ENCODE peak calls at places on chromosomes 5 and 9, in nine cellular contexts. P is RKO; E is B cell; Z is glutamatergic neuron; S is mesendoderm; B is activated CD8-positive, alpha-beta memory T cell treated with anti-CD3 and anti-CD28 coated beads for 48 hours; T is ACHN; F is KG1; Y is SHP77 treated with DMSO at 0.1 percent for 48 hours. Q is an unnamed sample.

GRCh38 chr5:146624179-146624578 is 108.2 kb upstream of the GPR151 start:
- DNase-seq in P (no peak), E (no peak), Z (no peak), S (peak), B (no peak), T (no peak), F (no peak), Y (no peak), Q (no peak)

GRCh38 chr5:139765040-139765408 is 30.6 kb upstream of the PSD2 start:
- DNase-seq in P (no peak), E (no peak), Z (no peak), S (no peak), B (no peak), T (no peak), F (no peak), Y (no peak), Q (no peak)

GRCh38 chr9:134368571-134368970 is 42.3 kb downstream of the RXRA start:
- DNase-seq in P (no peak), E (no peak), Z (no peak), S (no peak), B (no peak), T (no peak), F (no peak), Y (no peak), Q (no peak)

GRCh38 chr9:33172256-33172678 is 5.1 kb upstream of the B4GALT1 start:
- DNase-seq in P (no peak), E (no peak), Z (no peak), S (peak), B (no peak), T (no peak), F (no peak), Y (no peak), Q (no peak)

GRCh38 chr5:151092750-151093149 is 11.9 kb upstream of the TNIP1 start:
- DNase-seq in P (peak), E (no peak), Z (no peak), S (no peak), B (no peak), T (peak), F (no peak), Y (no peak), Q (no peak)

GRCh38 chr5:138351517-138351916 is 968 bp upstream of the KDM3B start:
- DNase-seq in P (no peak), E (no peak), Z (no peak), S (no peak), B (no peak), T (no peak), F (no peak), Y (no peak), Q (no peak)

GRCh38 chr5:76527685-76528161 is 95.5 kb downstream of the F2RL2 start:
- DNase-seq in P (no peak), E (no peak), Z (no peak), S (peak), B (no peak), T (no peak), F (no peak), Y (no peak), Q (no peak)

GRCh38 chr5:43425965-43426364 is 13.8 kb upstream of the CCL28 start:
- DNase-seq in P (peak), E (no peak), Z (no peak), S (no peak), B (no peak), T (peak), F (no peak), Y (no peak), Q (no peak)

GRCh38 chr9:123441769-123442168 is 85.8 kb downstream of the CRB2 start:
- DNase-seq in P (no peak), E (no peak), Z (no peak), S (no peak), B (no peak), T (no peak), F (no peak), Y (no peak), Q (no peak)

GRCh38 chr5:74667396-74667795 is 17.6 kb upstream of the HEXB start:
- DNase-seq in P (no peak), E (no peak), Z (no peak), S (no peak), B (no peak), T (no peak), F (no peak), Y (no peak), Q (no peak)